ENCODE peak calls at places on chromosomes 4 and X, in five cellular contexts. B is left lung, D is endothelial cell, P is epithelial cell of proximal tubule, O is fibroblast of pulmonary artery. Z is an unnamed sample.

GRCh38 chrX:109889289-109890006 is 113.5 kb upstream of the TMEM164 start:
- DNase-seq in B (no peak), D (peak; percentile 12), P (no peak), O (peak; percentile 45), Z (peak; percentile 59)

GRCh38 chrX:40272141-40272540 is 174.4 kb upstream of the BCOR start:
- DNase-seq in B (no peak), D (no peak), P (no peak), O (no peak), Z (no peak)

GRCh38 chrX:1355131-1355799 is 18.7 kb downstream of the IL3RA start:
- DNase-seq in B (no peak), D (peak; percentile 18), P (no peak), O (no peak), Z (no peak)

GRCh38 chr4:74755486-74755885 is 38.8 kb downstream of the BTC start:
- DNase-seq in B (peak; percentile 78), D (no peak), P (no peak), O (peak; percentile 11), Z (no peak)

GRCh38 chrX:20637351-20637750 is 370.6 kb upstream of the RPS6KA3 start:
- DNase-seq in B (no peak), D (no peak), P (no peak), O (no peak), Z (no peak)

GRCh38 chr4:148284526-148285193 is 157.6 kb downstream of the NR3C2 start:
- DNase-seq in B (no peak), D (no peak), P (no peak), O (no peak), Z (no peak)

GRCh38 chrX:15903186-15903681 is 48.6 kb upstream of the AP1S2 start:
- DNase-seq in B (no peak), D (no peak), P (no peak), O (no peak), Z (no peak)

GRCh38 chrX:39969099-39969825 is 128.5 kb downstream of the BCOR start:
- DNase-seq in B (no peak), D (no peak), P (no peak), O (no peak), Z (no peak)

GRCh38 chr4:81965454-81965853 is 408.3 kb downstream of the HNRNPD start:
- DNase-seq in B (no peak), D (no peak), P (no peak), O (no peak), Z (no peak)

GRCh38 chr4:74541611-74542177 is 96.8 kb downstream of the AREG start:
- DNase-seq in B (no peak), D (no peak), P (no peak), O (no peak), Z (no peak)

GRCh38 chr4:26110493-26110892 is 196.5 kb downstream of the SMIM20 start:
- DNase-seq in B (no peak), D (no peak), P (no peak), O (no peak), Z (no peak)

GRCh38 chr4:52317981-52318380 is 266.9 kb downstream of the SPATA18 start:
- DNase-seq in B (no peak), D (no peak), P (no peak), O (no peak), Z (no peak)

GRCh38 chrX:68112321-68112720 is 321.0 kb downstream of the OPHN1 start:
- DNase-seq in B (no peak), D (no peak), P (no peak), O (peak; percentile 53), Z (no peak)

GRCh38 chrX:153459976-153460375 is 10.4 kb downstream of the HAUS7 start:
- DNase-seq in B (no peak), D (no peak), P (no peak), O (peak; percentile 55), Z (no peak)

GRCh38 chr4:121898150-121898549 is 27.9 kb upstream of the BBS7 start:
- DNase-seq in B (no peak), D (no peak), P (no peak), O (no peak), Z (no peak)

GRCh38 chr4:73615613-73616012 is 4.6 kb downstream of the RASSF6 start:
- DNase-seq in B (no peak), D (no peak), P (peak; percentile 76), O (no peak), Z (no peak)

GRCh38 chr4:45155081-45155777 is 428.9 kb upstream of the GNPDA2 start:
- DNase-seq in B (no peak), D (no peak), P (no peak), O (peak; percentile 79), Z (no peak)

GRCh38 chrX:98362630-98363029 is 1478.9 kb downstream of the RPA4 start:
- DNase-seq in B (no peak), D (no peak), P (no peak), O (no peak), Z (no peak)

GRCh38 chr4:56049428-56050212 is 100.9 kb downstream of the CEP135 start:
- DNase-seq in B (no peak), D (peak; percentile 56), P (no peak), O (peak; percentile 46), Z (no peak)

GRCh38 chr4:71558248-71558647 is 219.4 kb downstream of the SLC4A4 start:
- DNase-seq in B (no peak), D (no peak), P (no peak), O (no peak), Z (no peak)

GRCh38 chr4:188971125-188971524 is 831.9 kb downstream of the TRIML1 start:
- DNase-seq in B (no peak), D (no peak), P (no peak), O (no peak), Z (no peak)

GRCh38 chr4:3862640-3863420 is 96.6 kb downstream of the ADRA2C start:
- DNase-seq in B (no peak), D (peak; percentile 77), P (no peak), O (no peak), Z (no peak)

GRCh38 chr4:56330691-56331090 is 56.6 kb downstream of the AASDH start:
- DNase-seq in B (no peak), D (no peak), P (no peak), O (no peak), Z (no peak)

GRCh38 chr4:184163813-184164212 is 53.9 kb downstream of the ENPP6 start:
- DNase-seq in B (peak; percentile 57), D (peak; percentile 78), P (no peak), O (peak; percentile 34), Z (no peak)
- TF ChIP-seq CTCF in B (peak; percentile 56), D (peak; percentile 38), P (peak; percentile 91), O (peak; percentile 49), Z (no peak)

GRCh38 chr4:6307891-6308290 is 38.2 kb downstream of the WFS1 start:
- DNase-seq in B (no peak), D (no peak), P (no peak), O (no peak), Z (no peak)

GRCh38 chr4:6307230-6307629 is 37.6 kb downstream of the WFS1 start:
- DNase-seq in B (no peak), D (no peak), P (no peak), O (no peak), Z (no peak)

GRCh38 chr4:6309755-6310154 is 40.1 kb downstream of the WFS1 start:
- DNase-seq in B (no peak), D (no peak), P (no peak), O (no peak), Z (no peak)

GRCh38 chr4:6306299-6306698 is 36.6 kb downstream of the WFS1 start:
- DNase-seq in B (no peak), D (no peak), P (no peak), O (no peak), Z (no peak)

DNA sequence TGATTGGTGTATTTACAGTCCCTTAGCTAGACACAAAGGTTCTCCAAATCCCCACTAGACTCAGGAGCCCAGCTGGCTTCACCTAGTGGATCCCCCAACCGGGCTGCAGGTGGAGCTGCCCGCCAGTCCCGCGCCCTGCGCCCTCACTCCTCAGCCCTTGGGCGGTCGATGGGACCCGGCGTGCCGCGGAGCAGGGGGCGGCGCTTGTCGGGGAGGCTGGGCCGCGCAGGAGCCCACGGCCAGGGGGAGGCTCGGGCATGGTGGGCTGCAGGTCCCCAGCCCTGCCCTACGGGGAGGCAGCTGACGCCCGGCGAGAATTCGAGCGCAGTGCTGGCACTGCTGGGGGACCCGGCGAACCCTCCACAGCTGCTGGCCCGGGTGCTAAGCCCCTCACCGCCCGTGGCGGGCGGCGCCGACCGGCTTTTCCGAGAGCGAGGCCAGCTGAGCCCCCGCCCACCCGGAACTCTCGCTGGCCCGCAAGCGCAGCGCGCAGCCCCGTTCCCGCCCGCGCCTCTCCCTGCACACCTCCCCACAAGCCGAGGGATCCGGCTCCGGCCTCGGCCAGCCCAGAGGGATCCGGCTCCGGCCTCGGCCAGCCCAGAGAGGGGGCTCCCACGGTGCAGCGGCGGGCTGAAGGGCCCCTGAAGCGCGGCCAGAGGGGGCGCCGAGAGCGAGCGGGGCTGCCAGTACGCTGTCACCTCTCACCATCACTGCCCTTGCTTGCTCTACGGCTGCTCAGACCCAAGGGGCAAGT is 39.4 kb downstream of the WFS1 start:
- DNase-seq in B (no peak), D (peak; percentile 64), P (no peak), O (no peak), Z (no peak)
- TF ChIP-seq CTCF in B (no peak), D (no peak), P (no peak), O (no peak), Z (no peak)

DNA sequence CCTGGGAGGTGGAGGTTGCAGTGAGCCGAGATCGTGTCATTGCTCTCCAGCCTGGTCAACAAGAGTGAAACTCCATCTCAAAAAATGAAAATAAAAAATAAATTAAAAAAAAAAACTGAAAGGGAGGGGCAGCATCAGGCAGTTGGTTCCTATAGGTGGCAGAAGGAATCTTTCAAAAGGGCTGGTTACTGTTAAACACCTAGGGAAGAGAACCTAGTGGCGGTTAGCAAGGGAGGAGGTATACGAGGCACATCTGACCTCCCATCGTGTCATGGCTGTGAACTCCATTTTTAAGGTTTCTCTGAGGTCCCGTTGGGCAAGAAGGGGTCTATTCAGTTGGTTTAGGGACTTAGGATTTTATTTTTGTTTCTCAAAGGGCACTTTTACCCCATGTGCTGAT is 150.1 kb downstream of the SLC7A11 start:
- DNase-seq in B (no peak), D (no peak), P (no peak), O (no peak), Z (no peak)
- TF ChIP-seq CTCF in B (no peak), D (no peak), P (no peak), O (no peak), Z (no peak)

GRCh38 chrX:151552721-151553120 is 10.8 kb upstream of the PASD1 start:
- DNase-seq in B (no peak), D (no peak), P (no peak), O (no peak), Z (no peak)
- TF ChIP-seq CTCF in B (no peak), D (no peak), P (no peak), O (no peak), Z (no peak)

DNA sequence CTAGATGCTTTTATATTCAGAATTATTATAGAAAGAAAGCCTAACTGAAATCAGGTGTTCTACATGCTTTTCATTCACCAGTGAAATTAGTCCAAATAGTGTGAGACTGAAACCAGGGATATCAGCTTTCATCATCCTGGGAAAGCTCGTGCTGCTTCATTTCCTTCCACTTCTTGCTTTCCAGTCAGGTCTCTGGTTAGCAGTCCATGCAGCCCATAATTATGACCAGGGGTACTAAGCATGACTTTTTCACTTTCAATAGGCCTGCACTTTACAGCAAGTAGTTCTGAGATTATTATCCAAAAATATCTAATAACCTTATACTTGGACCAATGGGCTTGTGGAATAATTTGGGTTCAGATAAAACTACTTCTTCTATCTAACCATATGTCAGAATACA is 673.2 kb upstream of the MAGEB2 start:
- DNase-seq in B (no peak), D (no peak), P (no peak), O (no peak), Z (no peak)
- TF ChIP-seq CTCF in B (no peak), D (no peak), P (no peak), O (no peak), Z (no peak)